ENCODE peak calls at places on chromosomes 3 and 15, in ten cellular contexts. W is breast epithelium, C is pancreas, T is suprapubic skin, H is PC-3, L is spleen, D is OCI-LY7, J is dorsolateral prefrontal cortex, G is left ventricle myocardium inferior, P is adipocyte. X is an unnamed sample.

GRCh38 chr15:35736150-35736549 is 190.2 kb upstream of the DPH6 start:
- DNase-seq in C (no peak), P (no peak), D (no peak), H (peak; percentile 86), J (no peak), T (no peak), W (no peak), L (no peak), G (no peak), X (no peak)

GRCh38 chr3:131658771-131659170 is 156.0 kb upstream of the MRPL3 start:
- DNase-seq in T (no peak), W (no peak), C (no peak), J (no peak), D (no peak), H (peak; percentile 36), P (no peak), L (no peak), G (no peak), X (no peak)

GRCh38 chr3:161069441-161070251 is 35.5 kb downstream of the B3GALNT1 start:
- DNase-seq in T (no peak), P (peak; percentile 87), C (peak; percentile 82), L (no peak), D (peak; percentile 87), H (peak; percentile 97), G (no peak), J (no peak), W (no peak), X (no peak)

GRCh38 chr3:37987751-37988179 is 2.8 kb upstream of the VILL start:
- DNase-seq in G (no peak), D (no peak), P (no peak), T (no peak), L (peak; percentile 72), C (peak; percentile 38), J (no peak), H (peak; percentile 11), W (no peak), X (peak; percentile 65)

GRCh38 chr3:171790898-171791694 is 19.2 kb downstream of the PLD1 start:
- DNase-seq in C (no peak), J (no peak), P (no peak), H (no peak), L (no peak), D (no peak), G (no peak), W (no peak), T (no peak), X (no peak)

GRCh38 chr3:151955356-151955755 is 81.9 kb downstream of the SUCNR1 start:
- DNase-seq in H (no peak), T (no peak), J (no peak), D (no peak), C (no peak), G (no peak), L (no peak), W (no peak), P (no peak), X (no peak)

GRCh38 chr3:20141841-20142240 is 44.2 kb downstream of the SGO1 start:
- DNase-seq in D (no peak), C (no peak), W (no peak), L (no peak), T (no peak), J (peak; percentile 68), P (no peak), H (no peak), G (peak; percentile 65), X (peak; percentile 26)

GRCh38 chr3:44893097-44893496 is 18.7 kb downstream of the TGM4 start:
- DNase-seq in L (no peak), P (peak; percentile 59), J (no peak), H (peak; percentile 66), C (no peak), D (no peak), W (no peak), G (no peak), T (no peak), X (no peak)

GRCh38 chr3:101676765-101677435 is at the start of gene ZBTB11:
- DNase-seq in W (peak; percentile 100), J (peak; percentile 98), P (peak; percentile 100), G (peak; percentile 100), C (peak; percentile 100), D (peak; percentile 99), H (peak; percentile 100), T (peak; percentile 100), L (peak; percentile 99), X (peak; percentile 99)

GRCh38 chr15:81163961-81164800 is 30.1 kb downstream of the CFAP161 start:
- DNase-seq in G (no peak), T (no peak), P (peak; percentile 82), H (no peak), J (no peak), C (no peak), W (no peak), L (no peak), D (no peak), X (no peak)

GRCh38 chr15:66505430-66505811 is 295 bp downstream of the ZWILCH start:
- DNase-seq in L (no peak), W (no peak), J (no peak), D (no peak), P (peak; percentile 70), T (no peak), H (peak; percentile 28), C (no peak), G (no peak), X (no peak)

GRCh38 chr3:194727435-194728128 is 41.9 kb downstream of the FAM43A start:
- DNase-seq in H (peak; percentile 69), G (no peak), C (no peak), L (no peak), P (peak; percentile 23), T (no peak), D (no peak), J (no peak), W (no peak), X (no peak)

GRCh38 chr3:143595456-143596077 is 252.7 kb downstream of the SLC9A9 start:
- DNase-seq in D (peak; percentile 14), G (no peak), H (no peak), W (no peak), L (no peak), C (no peak), P (no peak), T (no peak), J (no peak), X (no peak)

GRCh38 chr3:112448939-112449338 is 50.3 kb downstream of the BTLA start:
- DNase-seq in J (no peak), L (no peak), C (no peak), G (no peak), T (no peak), D (no peak), H (no peak), W (no peak), P (no peak), X (no peak)

GRCh38 chr3:112594856-112595255 is 33.0 kb downstream of the SLC35A5 start:
- DNase-seq in W (no peak), P (no peak), D (no peak), H (no peak), G (no peak), C (no peak), L (no peak), T (no peak), J (no peak), X (no peak)

GRCh38 chr15:83930813-83931212 is 276.9 kb downstream of the ADAMTSL3 start:
- DNase-seq in D (no peak), H (peak; percentile 64), W (no peak), J (no peak), C (peak; percentile 55), G (no peak), P (no peak), L (no peak), T (no peak), X (peak; percentile 63)

GRCh38 chr15:67809866-67810265 is 15.4 kb upstream of the SKOR1 start:
- DNase-seq in W (peak; percentile 2), T (peak; percentile 27), D (no peak), G (no peak), H (no peak), J (no peak), L (peak; percentile 49), P (no peak), C (no peak), X (no peak)

GRCh38 chr15:61624950-61625349 is 395.8 kb upstream of the RORA start:
- DNase-seq in C (no peak), L (no peak), D (no peak), W (no peak), T (no peak), G (no peak), P (no peak), J (no peak), H (no peak), X (no peak)
- H3K4me3 ChIP-seq in C (no peak overlapping the region), L (no peak overlapping the region), D (no peak overlapping the region), W (no peak overlapping the region), T (no peak overlapping the region), G (no peak overlapping the region), P (no peak overlapping the region), J (no peak overlapping the region), H (no peak overlapping the region), X (no peak overlapping the region)

GRCh38 chr3:25780618-25781017 is 2.6 kb downstream of the NGLY1 start:
- DNase-seq in H (no peak), G (no peak), D (no peak), T (no peak), W (no peak), C (no peak), L (no peak), P (no peak), J (no peak), X (no peak)
- H3K4me3 ChIP-seq in H (no peak overlapping the region), G (no peak overlapping the region), D (peak overlapping the region; percentile 90), T (no peak overlapping the region), W (no peak overlapping the region), C (no peak overlapping the region), L (no peak overlapping the region), P (no peak overlapping the region), J (no peak overlapping the region), X (no peak overlapping the region)

GRCh38 chr3:114447950-114448479 is 154.2 kb downstream of the TIGIT start:
- DNase-seq in T (no peak), C (no peak), P (no peak), G (no peak), J (no peak), H (no peak), W (no peak), D (no peak), L (no peak), X (no peak)

GRCh38 chr3:114449271-114450007 is 155.6 kb downstream of the TIGIT start:
- DNase-seq in D (peak; percentile 11), C (no peak), T (no peak), L (no peak), H (no peak), G (no peak), J (no peak), P (no peak), W (no peak), X (no peak)

GRCh38 chr3:114451561-114452018 is 157.8 kb downstream of the TIGIT start:
- DNase-seq in J (no peak), G (peak; percentile 23), D (no peak), C (peak; percentile 28), H (no peak), P (no peak), L (no peak), T (no peak), W (no peak), X (no peak)

GRCh38 chr3:114451051-114451451 is 157.2 kb downstream of the TIGIT start:
- DNase-seq in G (no peak), C (no peak), J (no peak), D (peak; percentile 53), P (no peak), W (no peak), H (no peak), T (no peak), L (no peak), X (no peak)

GRCh38 chr3:114450008-114450596 is 156.3 kb downstream of the TIGIT start:
- DNase-seq in L (no peak), W (no peak), D (peak; percentile 54), G (no peak), H (no peak), P (no peak), J (no peak), C (no peak), T (no peak), X (no peak)
- H3K4me3 ChIP-seq in L (no peak overlapping the region), W (peak overlapping the region; percentile 49), D (peak overlapping the region; percentile 70), G (peak overlapping the region; percentile 9), H (no peak overlapping the region), P (no peak overlapping the region), J (peak overlapping the region; percentile 33), C (no peak overlapping the region), T (no peak overlapping the region), X (no peak overlapping the region)

GRCh38 chr15:32722126-32722525 is 4.3 kb downstream of the GREM1 start:
- DNase-seq in C (no peak), P (peak; percentile 28), D (no peak), T (no peak), H (no peak), L (no peak), G (no peak), W (no peak), J (no peak), X (no peak)
- H3K4me3 ChIP-seq in C (no peak overlapping the region), P (no peak overlapping the region), D (no peak overlapping the region), T (no peak overlapping the region), H (no peak overlapping the region), L (no peak overlapping the region), G (no peak overlapping the region), W (no peak overlapping the region), J (no peak overlapping the region), X (no peak overlapping the region)

X was measured in hepatocyte.